ENCODE peak calls at places on chromosomes 4 and X, in nine cellular contexts. S is endothelial cell of umbilical vein; Y is anterior cingulate cortex; J is Right ventricle myocardium inferior; G is stimulated activated naive CD4-positive, alpha-beta T cell treated with Interleukin-2 at 50 U/mL for 16 hours; O is SK-N-SH; I is AG08395; L is fibroblast of the aortic adventitia; T is NCI-H2081. B is an unnamed sample.

GRCh38 chrX:120463241-120463640 is 5.9 kb downstream of the LAMP2 start:
- DNase-seq in S (peak; percentile 56), Y (no peak), J (no peak), G (no peak), O (no peak), I (no peak), L (peak; percentile 75), T (no peak), B (no peak)

GRCh38 chr4:105357258-105357657 is 116.6 kb downstream of the PPA2 start:
- DNase-seq in S (no peak), Y (no peak), J (no peak), G (no peak), O (peak; percentile 17), I (no peak), L (no peak), T (no peak), B (no peak)

GRCh38 chr4:108890491-108890890 is 127.6 kb upstream of the ETNPPL start:
- DNase-seq in S (no peak), Y (no peak), J (no peak), G (no peak), O (no peak), I (no peak), L (no peak), T (no peak), B (no peak)

GRCh38 chrX:134931550-134931949 is 59.2 kb upstream of the SMIM10 start:
- DNase-seq in S (no peak), Y (no peak), J (no peak), G (no peak), O (no peak), I (no peak), L (no peak), T (no peak), B (no peak)

GRCh38 chr4:2286904-2287593 is 25.1 kb upstream of the MXD4 start:
- DNase-seq in S (no peak), Y (no peak), J (peak; percentile 47), G (no peak), O (no peak), I (no peak), L (no peak), T (no peak), B (no peak)

GRCh38 chr4:8765084-8765483 is 106.6 kb downstream of the HMX1 start:
- DNase-seq in S (no peak), Y (no peak), J (peak; percentile 15), G (no peak), O (no peak), I (no peak), L (no peak), T (no peak), B (no peak)

GRCh38 chrX:115260330-115260729 is 26.4 kb upstream of the LRCH2 start:
- DNase-seq in S (no peak), Y (no peak), J (no peak), G (no peak), O (no peak), I (peak; percentile 32), L (peak; percentile 16), T (no peak), B (no peak)

GRCh38 chrX:84187501-84188319 is at the start of gene RPS6KA6:
- DNase-seq in S (peak; percentile 29), Y (peak; percentile 16), J (peak; percentile 65), G (no peak), O (peak; percentile 64), I (peak; percentile 10), L (peak; percentile 3), T (peak; percentile 29), B (peak; percentile 32)

GRCh38 chrX:42107495-42108139 is 184.3 kb upstream of the CASK start:
- DNase-seq in S (no peak), Y (no peak), J (no peak), G (peak; percentile 28), O (no peak), I (no peak), L (no peak), T (no peak), B (no peak)

GRCh38 chrX:150514462-150514861 is 54.0 kb upstream of the MTM1 start:
- DNase-seq in S (no peak), Y (no peak), J (no peak), G (no peak), O (no peak), I (no peak), L (no peak), T (no peak), B (no peak)

GRCh38 chrX:97846228-97846627 is 962.5 kb downstream of the RPA4 start:
- DNase-seq in S (no peak), Y (no peak), J (no peak), G (no peak), O (no peak), I (no peak), L (no peak), T (no peak), B (no peak)

GRCh38 chr4:110442788-110443187 is 33.2 kb upstream of the ENPEP start:
- DNase-seq in S (no peak), Y (no peak), J (no peak), G (no peak), O (no peak), I (no peak), L (no peak), T (no peak), B (no peak)

GRCh38 chr4:188297873-188298272 is 158.6 kb downstream of the TRIML1 start:
- DNase-seq in S (no peak), Y (no peak), J (no peak), G (no peak), O (no peak), I (peak; percentile 52), L (no peak), T (no peak), B (no peak)

GRCh38 chrX:41522071-41522470 is 74.9 kb downstream of the NYX start:
- DNase-seq in S (no peak), Y (no peak), J (no peak), G (no peak), O (no peak), I (no peak), L (no peak), T (no peak), B (no peak)

GRCh38 chr4:120071192-120071795 is 4.6 kb upstream of the MAD2L1 start:
- DNase-seq in S (peak; percentile 72), Y (peak; percentile 0), J (no peak), G (peak; percentile 11), O (peak; percentile 24), I (peak; percentile 39), L (peak; percentile 87), T (peak; percentile 60), B (no peak)

GRCh38 chr4:151674804-151675290 is 86.0 kb downstream of the GATB start:
- DNase-seq in S (peak; percentile 54), Y (peak; percentile 27), J (no peak), G (no peak), O (peak; percentile 90), I (peak; percentile 46), L (peak; percentile 43), T (no peak), B (no peak)

GRCh38 chr4:3825530-3825929 is 59.3 kb downstream of the ADRA2C start:
- DNase-seq in S (no peak), Y (no peak), J (peak; percentile 21), G (no peak), O (no peak), I (no peak), L (no peak), T (no peak), B (no peak)

GRCh38 chr4:185396724-185397402 is at the start of gene ANKRD37:
- DNase-seq in S (peak; percentile 69), Y (no peak), J (peak; percentile 70), G (no peak), O (peak; percentile 43), I (peak; percentile 38), L (peak; percentile 28), T (no peak), B (no peak)

GRCh38 chrX:119753639-119754257 is 4.6 kb upstream of the SOWAHD start:
- DNase-seq in S (peak; percentile 56), Y (no peak), J (no peak), G (peak; percentile 14), O (peak; percentile 57), I (no peak), L (peak; percentile 47), T (peak; percentile 62), B (no peak)

GRCh38 chrX:153494541-153495361 is at the start of gene BGN:
- DNase-seq in S (peak; percentile 81), Y (no peak), J (no peak), G (no peak), O (peak; percentile 68), I (peak; percentile 68), L (peak; percentile 68), T (no peak), B (no peak)

GRCh38 chrX:110055616-110056015 is 52.7 kb downstream of the TMEM164 start:
- DNase-seq in S (no peak), Y (no peak), J (no peak), G (no peak), O (no peak), I (no peak), L (no peak), T (no peak), B (no peak)

GRCh38 chr4:39305902-39306677 is 60.1 kb downstream of the RFC1 start:
- DNase-seq in S (no peak), Y (no peak), J (no peak), G (no peak), O (no peak), I (peak; percentile 3), L (no peak), T (no peak), B (no peak)

GRCh38 chr4:92618968-92619367 is 315.2 kb downstream of the GRID2 start:
- DNase-seq in S (peak; percentile 28), Y (no peak), J (no peak), G (no peak), O (no peak), I (no peak), L (peak; percentile 5), T (no peak), B (no peak)

GRCh38 chr4:180557348-180557747 is 1685.9 kb upstream of the TENM3 start:
- DNase-seq in S (no peak), Y (no peak), J (no peak), G (no peak), O (peak; percentile 15), I (no peak), L (no peak), T (no peak), B (no peak)

GRCh38 chrX:68440940-68441339 is 7.6 kb upstream of the OPHN1 start:
- DNase-seq in S (peak; percentile 85), Y (peak; percentile 1), J (no peak), G (no peak), O (peak; percentile 42), I (peak; percentile 24), L (peak; percentile 92), T (no peak), B (no peak)

GRCh38 chr4:164438321-164438720 is 315.6 kb upstream of the SMIM31 start:
- DNase-seq in S (no peak), Y (no peak), J (no peak), G (no peak), O (no peak), I (no peak), L (peak; percentile 0), T (no peak), B (no peak)

GRCh38 chrX:103791826-103792458 is 15.3 kb downstream of the PLP1 start:
- DNase-seq in S (peak; percentile 3), Y (no peak), J (no peak), G (no peak), O (no peak), I (no peak), L (peak; percentile 14), T (no peak), B (no peak)

GRCh38 chr4:83335691-83336090 is 1.0 kb upstream of the HPSE start:
- DNase-seq in S (no peak), Y (peak; percentile 1), J (no peak), G (no peak), O (no peak), I (no peak), L (no peak), T (no peak), B (no peak)

B was measured in SW 1271.